ENCODE peak calls at places on chromosomes 1 and 21, in eight cellular contexts. R is endothelial cell, Y is lower lobe of right lung, I is HL-60, S is WTC11, W is GM13976, Z is heart left ventricle, B is NB4. O is an unnamed sample.

GRCh38 chr21:33314096-33314495 is 10.7 kb upstream of the IFNAR1 start:
- DNase-seq in R (no peak), Y (no peak), I (no peak), S (no peak), W (no peak), Z (no peak), B (no peak), O (no peak)

GRCh38 chr1:151853411-151853930 is at the start of gene THEM5:
- DNase-seq in R (no peak), Y (no peak), I (no peak), S (no peak), W (no peak), Z (no peak), B (peak; percentile 16), O (no peak)

GRCh38 chr1:236744533-236744932 is 50.6 kb upstream of the MTR start:
- DNase-seq in R (no peak), Y (no peak), I (no peak), S (no peak), W (no peak), Z (no peak), B (no peak), O (no peak)

GRCh38 chr1:232627645-232628334 is 2.1 kb downstream of the SIPA1L2 start:
- DNase-seq in R (no peak), Y (no peak), I (no peak), S (no peak), W (no peak), Z (no peak), B (peak; percentile 16), O (peak; percentile 21)

GRCh38 chr1:181768216-181768929 is 285.1 kb downstream of the CACNA1E start:
- DNase-seq in R (no peak), Y (no peak), I (no peak), S (no peak), W (peak; percentile 29), Z (no peak), B (no peak), O (peak; percentile 19)

GRCh38 chr1:247088967-247089366 is 10.4 kb upstream of the ZNF670 start:
- DNase-seq in R (no peak), Y (no peak), I (no peak), S (no peak), W (no peak), Z (no peak), B (no peak), O (no peak)

GRCh38 chr1:28374297-28374696 is 4.8 kb downstream of the PHACTR4 start:
- DNase-seq in R (no peak), Y (no peak), I (no peak), S (no peak), W (no peak), Z (no peak), B (no peak), O (no peak)

GRCh38 chr1:36157115-36157903 is 1.3 kb downstream of the MAP7D1 start:
- DNase-seq in R (no peak), Y (no peak), I (peak; percentile 35), S (no peak), W (no peak), Z (no peak), B (peak; percentile 33), O (no peak)

GRCh38 chr1:162944974-162945639 is 84.1 kb upstream of the CCDC190 start:
- DNase-seq in R (no peak), Y (no peak), I (no peak), S (no peak), W (no peak), Z (no peak), B (no peak), O (no peak)

GRCh38 chr1:182709225-182709764 is 24.9 kb upstream of the RGS8 start:
- DNase-seq in R (no peak), Y (no peak), I (no peak), S (no peak), W (no peak), Z (no peak), B (no peak), O (no peak)

GRCh38 chr1:177873238-177873637 is 96.6 kb downstream of the SEC16B start:
- DNase-seq in R (no peak), Y (no peak), I (no peak), S (no peak), W (no peak), Z (no peak), B (peak; percentile 2), O (no peak)

GRCh38 chr1:56200446-56200845 is 378.9 kb downstream of the PLPP3 start:
- DNase-seq in R (no peak), Y (no peak), I (no peak), S (no peak), W (no peak), Z (no peak), B (no peak), O (no peak)

GRCh38 chr1:234488054-234488953 is 9.3 kb upstream of the TARBP1 start:
- DNase-seq in R (no peak), Y (no peak), I (no peak), S (no peak), W (no peak), Z (no peak), B (no peak), O (peak; percentile 36)

GRCh38 chr1:194014004-194014403 is 827.6 kb upstream of the B3GALT2 start:
- DNase-seq in R (no peak), Y (no peak), I (no peak), S (no peak), W (no peak), Z (no peak), B (no peak), O (no peak)

GRCh38 chr1:202133016-202133415 is 10.3 kb downstream of the GPR37L1 start:
- DNase-seq in R (no peak), Y (no peak), I (peak; percentile 84), S (no peak), W (no peak), Z (peak; percentile 40), B (peak; percentile 76), O (no peak)

GRCh38 chr1:91226741-91227140 is 177.9 kb downstream of the HFM1 start:
- DNase-seq in R (no peak), Y (no peak), I (no peak), S (no peak), W (no peak), Z (no peak), B (no peak), O (no peak)

DNA sequence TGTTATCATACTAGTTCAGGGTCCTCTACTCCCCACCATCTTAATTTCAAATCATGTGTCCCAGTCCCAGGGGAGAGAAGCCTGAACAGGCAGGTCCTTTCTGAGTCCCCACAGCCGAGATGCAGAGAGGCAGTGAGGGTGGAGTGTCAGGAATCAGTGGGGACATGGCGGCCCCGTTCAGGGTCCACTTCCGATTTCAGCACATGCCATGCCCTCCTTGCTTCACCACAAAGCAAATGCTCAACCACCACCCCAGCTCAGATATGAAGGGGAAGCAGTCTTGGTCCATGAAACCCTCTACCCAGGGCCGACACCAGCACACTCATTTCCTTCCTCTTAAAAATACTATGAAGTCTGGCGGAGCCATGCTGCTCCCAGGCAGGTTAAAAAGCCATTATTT is 5.1 kb upstream of the SEMA4A start:
- DNase-seq in R (no peak), Y (no peak), I (peak; percentile 89), S (no peak), W (no peak), Z (no peak), B (peak; percentile 78), O (no peak)
- TF ChIP-seq CTCF in R (no peak), Y (no peak), I (no peak), S (no peak), W (no peak), Z (no peak), B (no peak), O (no peak)

DNA sequence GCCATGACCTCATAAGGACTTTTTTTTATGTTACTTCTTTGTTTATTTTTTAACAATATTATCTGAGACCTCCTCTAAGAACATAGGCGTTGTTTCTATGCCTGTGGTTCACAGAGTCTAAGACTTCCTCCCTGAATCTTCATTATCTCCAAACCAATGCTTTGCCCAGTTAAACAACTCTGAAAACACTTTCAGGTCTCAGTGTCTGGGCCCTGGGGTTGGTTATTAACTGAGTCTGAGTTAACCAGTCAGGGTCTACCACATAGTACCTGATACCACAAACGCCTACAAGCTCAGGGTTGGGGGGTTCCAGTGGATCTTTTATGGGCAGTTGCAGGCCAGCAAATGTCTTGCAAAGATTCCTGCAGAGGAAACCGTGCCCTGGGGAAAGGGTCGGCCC is 138.2 kb downstream of the AJAP1 start:
- DNase-seq in R (no peak), Y (no peak), I (no peak), S (no peak), W (peak; percentile 2), Z (no peak), B (no peak), O (no peak)
- TF ChIP-seq CTCF in R (no peak), Y (no peak), I (no peak), S (no peak), W (no peak), Z (no peak), B (no peak), O (no peak)

DNA sequence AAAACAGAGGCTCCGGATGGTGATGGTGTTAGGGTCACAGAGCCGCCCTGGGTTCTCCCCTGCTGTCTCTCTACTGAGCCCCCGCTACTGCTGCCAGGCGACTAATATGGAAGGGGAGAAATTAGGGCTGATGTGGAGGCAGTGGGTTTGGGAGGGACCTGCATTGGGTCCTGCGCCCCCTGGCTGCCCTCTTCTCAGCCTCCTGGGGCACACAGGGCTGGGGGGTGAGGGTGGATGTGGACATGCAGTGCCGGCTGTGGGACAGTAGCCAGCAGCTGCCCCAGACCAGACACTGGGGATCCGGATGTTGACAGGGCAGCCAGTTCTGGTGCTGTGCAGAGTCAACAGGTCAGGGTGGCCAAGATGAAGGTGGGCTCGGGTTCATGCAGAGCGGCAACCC is 1.5 kb upstream of the CLCNKB start:
- DNase-seq in R (no peak), Y (no peak), I (no peak), S (no peak), W (no peak), Z (no peak), B (no peak), O (no peak)
- TF ChIP-seq CTCF in R (no peak), Y (no peak), I (no peak), S (no peak), W (no peak), Z (no peak), B (no peak), O (no peak)

DNA sequence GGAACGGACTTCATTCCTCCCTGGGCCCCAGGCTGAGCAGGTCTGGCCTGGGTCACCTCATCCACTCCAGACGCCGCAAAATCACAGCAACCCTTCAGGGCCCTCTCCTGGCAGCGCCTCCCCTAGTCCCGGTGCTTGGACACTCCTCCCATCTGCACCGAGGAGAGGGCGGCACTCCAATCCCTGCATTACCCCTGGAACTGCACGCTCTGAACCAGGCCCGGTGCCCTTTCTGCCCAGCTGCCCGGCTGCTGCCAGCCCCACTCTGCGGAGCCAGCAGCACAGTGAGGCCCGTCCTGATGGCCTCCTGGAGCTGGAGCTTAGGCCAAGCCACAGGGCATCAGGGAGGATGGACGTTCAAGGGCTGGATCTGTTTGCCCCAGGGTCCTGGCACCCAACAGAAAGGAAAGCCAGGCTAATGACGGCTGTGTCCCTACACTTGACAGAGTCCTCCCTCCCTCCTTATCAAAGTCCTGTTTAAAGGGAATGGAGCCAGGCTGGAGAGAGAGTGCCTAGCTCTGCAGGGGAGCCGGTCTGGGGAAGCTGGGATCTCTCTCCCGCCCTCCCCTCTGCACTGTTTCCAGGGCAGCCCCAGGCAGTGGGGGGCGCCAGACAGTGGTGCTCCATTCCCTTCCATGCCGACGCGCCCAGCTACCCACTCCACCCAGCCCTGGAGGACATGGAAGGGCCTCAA is 12.7 kb downstream of the COL6A2 start:
- DNase-seq in R (peak; percentile 2), Y (peak; percentile 59), I (no peak), S (peak; percentile 25), W (no peak), Z (peak; percentile 86), B (no peak), O (no peak)
- TF ChIP-seq CTCF in R (no peak), Y (no peak), I (no peak), S (no peak), W (no peak), Z (peak; percentile 30), B (no peak), O (no peak)

O was measured in GM20000.